ENCODE peak calls at places on chromosomes 7 and 10, in ten cellular contexts. G, V, E, P, T, Z, I, N, A and O are unnamed samples.

GRCh38 chr7:128409435-128410091 is at the start of gene IMPDH1:
- DNase-seq in E (peak), V (peak), I (no peak), Z (peak), T (peak), A (peak), P (peak), G (peak), N (peak), O (peak)

GRCh38 chr7:78953090-78953489 is 500.4 kb downstream of the MAGI2 start:
- DNase-seq in N (no peak), Z (no peak), G (no peak), P (no peak), E (no peak), T (no peak), A (no peak), V (no peak), I (no peak), O (no peak)

GRCh38 chr10:24008164-24009066 is 200.5 kb upstream of the KIAA1217 start:
- DNase-seq in V (no peak), Z (no peak), T (no peak), P (peak), N (no peak), I (no peak), G (no peak), E (no peak), A (no peak), O (no peak)

GRCh38 chr7:55521543-55522267 is 50.6 kb downstream of the VOPP1 start:
- DNase-seq in E (no peak), I (no peak), V (no peak), A (no peak), N (no peak), T (no peak), G (no peak), P (no peak), Z (no peak), O (no peak)

GRCh38 chr10:43595739-43596298 is 10.4 kb upstream of the ZNF485 start:
- DNase-seq in N (no peak), T (no peak), Z (no peak), I (no peak), G (no peak), V (no peak), P (no peak), A (no peak), E (no peak), O (no peak)

GRCh38 chr10:101238732-101239105 is 9.5 kb upstream of the LBX1 start:
- DNase-seq in E (no peak), T (no peak), N (no peak), V (no peak), P (no peak), G (no peak), Z (no peak), A (no peak), I (no peak), O (no peak)

GRCh38 chr7:28957064-28957821 is 887 bp downstream of the TRIL start:
- DNase-seq in I (no peak), V (no peak), T (peak), P (peak), Z (no peak), G (no peak), N (no peak), E (peak), A (peak), O (no peak)

GRCh38 chr7:12719978-12720377 is 32.5 kb downstream of the ARL4A start:
- DNase-seq in Z (no peak), E (no peak), P (peak), A (no peak), I (no peak), N (no peak), T (no peak), G (no peak), V (no peak), O (no peak)

GRCh38 chr7:19106308-19107141 is 10.9 kb downstream of the TWIST1 start:
- DNase-seq in N (no peak), P (no peak), I (no peak), V (no peak), A (no peak), E (no peak), Z (no peak), T (no peak), G (no peak), O (no peak)

GRCh38 chr7:75650671-75651070 is 88.1 kb downstream of the HIP1 start:
- DNase-seq in T (no peak), I (no peak), Z (no peak), V (no peak), A (no peak), P (no peak), N (no peak), E (no peak), G (no peak), O (no peak)

GRCh38 chr7:25028370-25028971 is 48.5 kb upstream of the OSBPL3 start:
- DNase-seq in G (peak), Z (peak), T (no peak), E (no peak), N (no peak), V (no peak), I (peak), A (peak), P (peak), O (no peak)

GRCh38 chr7:9507281-9507680 is 1073.9 kb downstream of the NXPH1 start:
- DNase-seq in N (no peak), A (no peak), I (no peak), P (peak), T (no peak), E (no peak), Z (no peak), V (no peak), G (no peak), O (no peak)

GRCh38 chr7:112895996-112896395 is 105.8 kb upstream of the TMEM168 start:
- DNase-seq in P (no peak), A (no peak), T (no peak), N (no peak), V (no peak), G (no peak), I (no peak), E (no peak), Z (no peak), O (no peak)

GRCh38 chr7:66503036-66503370 is 125.7 kb upstream of the KCTD7 start:
- DNase-seq in N (no peak), Z (no peak), E (no peak), V (no peak), P (no peak), T (peak), I (no peak), G (no peak), A (no peak), O (no peak)

GRCh38 chr7:66503551-66504031 is 125.1 kb upstream of the KCTD7 start:
- DNase-seq in I (no peak), P (no peak), T (no peak), Z (no peak), N (no peak), E (peak), V (no peak), G (no peak), A (no peak), O (no peak)

GRCh38 chr7:66504131-66504530 is 124.5 kb upstream of the KCTD7 start:
- DNase-seq in I (no peak), G (no peak), Z (no peak), A (no peak), N (no peak), T (no peak), P (no peak), V (no peak), E (no peak), O (no peak)

GRCh38 chr7:66500087-66500486 is 128.6 kb upstream of the KCTD7 start:
- DNase-seq in T (no peak), P (no peak), A (peak), V (no peak), E (no peak), I (peak), N (no peak), Z (no peak), G (peak), O (no peak)

DNA sequence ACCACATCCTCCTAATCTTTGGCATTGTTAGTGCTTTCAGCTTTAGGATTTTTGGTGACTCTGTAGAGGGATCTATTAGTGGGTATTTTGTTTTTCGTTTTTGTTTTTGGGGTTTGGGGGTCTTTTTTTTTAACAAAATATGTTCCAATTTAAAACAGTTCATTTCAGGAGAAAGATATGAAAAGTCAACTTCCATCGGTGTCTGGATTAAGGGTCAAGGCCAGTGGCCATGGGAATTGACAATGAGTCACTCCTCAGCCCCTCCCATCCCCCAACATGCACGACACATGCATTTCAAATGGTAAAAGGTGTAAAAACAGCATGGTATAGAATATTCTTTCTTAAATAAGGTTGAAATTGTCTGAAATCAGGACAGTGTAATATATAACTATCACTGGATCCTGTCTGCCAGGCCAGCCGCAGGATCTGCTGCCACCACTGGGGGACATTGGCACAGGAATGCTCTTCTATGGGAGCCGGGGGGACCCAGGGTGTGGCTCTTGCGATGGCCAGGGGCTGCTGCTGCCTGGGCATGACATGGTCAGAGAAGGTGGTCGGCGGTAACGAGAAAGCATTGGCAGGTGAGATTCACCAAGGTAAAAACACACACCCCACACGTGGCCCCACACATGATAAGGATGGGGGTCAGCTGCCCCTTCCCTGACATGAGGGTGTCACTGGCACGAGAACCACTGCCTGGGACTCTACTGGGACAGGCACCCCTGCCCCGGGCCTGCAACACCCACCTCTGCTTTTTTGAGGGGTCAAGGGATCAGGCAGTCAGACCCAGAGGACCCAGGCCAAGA is 126.2 kb upstream of the KCTD7 start:
- DNase-seq in E (no peak), P (no peak), A (no peak), T (no peak), G (no peak), Z (no peak), N (no peak), I (no peak), V (no peak), O (no peak)
- TF ChIP-seq CTCF in E (no peak), P (peak), A (no peak), T (no peak), G (peak), Z (no peak), N (no peak), I (no peak), V (no peak), O (no peak)

DNA sequence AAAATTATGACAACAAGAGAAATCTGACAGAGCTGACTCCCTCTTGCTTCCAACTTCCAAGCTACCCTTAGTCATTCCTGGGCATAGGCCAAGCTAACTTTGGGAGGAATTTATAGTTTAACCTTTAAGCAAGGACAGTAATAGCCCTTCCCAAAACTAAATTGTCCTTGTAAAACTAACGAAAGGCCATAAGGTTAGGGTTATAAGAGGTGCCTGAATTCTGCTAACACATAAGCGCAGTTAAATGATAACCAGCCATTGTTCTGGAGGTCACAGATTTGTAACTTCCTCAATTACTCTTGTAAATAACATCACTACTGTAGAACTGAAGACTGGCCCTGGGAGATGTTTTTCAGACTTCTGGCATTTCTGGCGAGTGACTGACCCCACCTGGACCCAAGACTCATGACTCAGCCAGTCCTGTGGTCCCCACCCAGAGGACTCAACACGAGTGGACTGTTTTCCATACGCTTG is 481.2 kb downstream of the KCNMA1 start:
- DNase-seq in Z (no peak), E (no peak), G (peak), T (no peak), I (no peak), P (peak), N (no peak), V (no peak), A (no peak), O (no peak)
- TF ChIP-seq CTCF in Z (no peak), E (no peak), G (no peak), T (no peak), I (no peak), P (peak), N (no peak), V (no peak), A (no peak), O (no peak)

DNA sequence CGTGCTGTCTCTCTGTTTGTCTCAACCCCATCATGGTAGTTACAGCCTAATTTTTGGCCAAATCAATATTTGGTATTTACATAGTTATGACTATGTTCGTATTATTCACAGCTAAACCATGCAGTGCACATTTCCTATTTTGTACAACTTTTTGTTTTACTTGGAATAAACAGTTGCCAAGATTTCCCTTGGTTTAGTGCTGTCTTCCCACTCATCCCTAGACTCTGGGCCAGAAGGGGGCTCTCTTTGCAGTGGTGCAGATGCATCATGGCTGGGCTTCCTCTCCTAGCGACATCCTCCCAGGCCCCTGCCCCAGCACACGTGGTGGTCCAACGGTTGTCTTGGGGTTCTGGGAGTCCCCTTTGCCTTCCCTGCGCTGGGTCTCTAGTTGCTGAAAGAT is 151.6 kb downstream of the PTPN20 start:
- DNase-seq in I (no peak), V (no peak), N (no peak), A (no peak), P (peak), G (no peak), E (no peak), Z (no peak), T (no peak), O (no peak)
- TF ChIP-seq CTCF in I (no peak), V (no peak), N (no peak), A (peak), P (peak), G (peak), E (no peak), Z (peak), T (no peak), O (no peak)

GRCh38 chr10:117420768-117421167 is 45.5 kb upstream of the PDZD8 start:
- DNase-seq in Z (no peak), G (no peak), A (no peak), V (no peak), E (no peak), T (no peak), I (no peak), P (no peak), N (no peak), O (no peak)

GRCh38 chr10:117425908-117426566 is 50.8 kb upstream of the PDZD8 start:
- DNase-seq in G (no peak), Z (no peak), N (no peak), A (no peak), T (peak), P (no peak), E (no peak), I (no peak), V (no peak), O (no peak)

GRCh38 chr10:117424171-117424570 is 48.9 kb upstream of the PDZD8 start:
- DNase-seq in A (no peak), E (no peak), I (no peak), T (no peak), Z (no peak), V (no peak), P (no peak), G (no peak), N (no peak), O (no peak)

GRCh38 chr10:117421985-117422384 is 46.7 kb upstream of the PDZD8 start:
- DNase-seq in E (no peak), Z (no peak), P (no peak), N (no peak), I (no peak), A (no peak), G (no peak), T (no peak), V (no peak), O (no peak)

DNA sequence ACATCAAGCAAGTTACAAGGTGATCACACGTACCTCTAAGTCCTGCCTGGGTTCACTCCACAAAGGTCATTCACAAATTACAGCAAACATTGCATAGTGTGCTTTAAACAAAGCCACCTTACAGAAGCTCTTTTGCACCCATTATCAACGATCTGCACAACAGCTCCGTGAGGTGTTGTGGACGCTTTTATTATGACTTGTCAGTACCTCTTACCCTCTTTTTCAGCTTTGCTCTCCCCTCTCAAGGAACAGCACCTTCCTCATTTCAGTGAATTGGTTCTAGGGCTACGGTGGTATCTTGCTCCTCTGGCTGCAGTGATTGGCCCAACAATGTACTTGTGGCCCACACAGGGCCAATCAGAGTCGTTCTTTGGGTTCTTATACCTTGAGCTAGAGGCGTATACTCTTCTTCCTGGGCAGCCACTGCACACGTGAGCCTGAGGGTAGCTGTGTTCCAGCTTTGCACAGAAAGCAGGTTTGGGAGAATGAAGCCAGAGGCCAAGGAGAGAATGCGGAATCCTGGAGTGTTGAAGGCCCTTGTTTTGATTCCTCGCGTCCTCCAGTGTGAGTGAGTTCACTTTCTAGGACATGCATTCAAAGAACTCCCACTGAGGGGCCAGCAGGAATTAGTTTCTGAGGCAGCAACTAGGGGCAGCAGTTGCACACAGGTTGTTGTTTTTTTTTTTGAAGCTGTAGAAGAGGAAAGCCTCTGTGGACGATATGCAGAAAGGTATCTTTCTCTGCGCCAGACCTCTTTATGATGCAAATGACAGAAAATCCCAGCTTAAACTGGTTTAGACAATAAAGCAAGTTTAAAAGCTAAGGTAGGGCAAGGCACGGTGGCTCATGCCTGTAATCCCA is 49.8 kb upstream of the PDZD8 start:
- DNase-seq in N (no peak), Z (no peak), V (no peak), I (no peak), T (no peak), P (no peak), E (no peak), A (no peak), G (no peak), O (no peak)
- TF ChIP-seq CTCF in N (no peak), Z (no peak), V (no peak), I (no peak), T (no peak), P (no peak), E (no peak), A (no peak), G (no peak), O (no peak)

GRCh38 chr10:15442056-15442455 is 71.0 kb upstream of the FAM171A1 start:
- DNase-seq in I (no peak), E (no peak), N (no peak), T (no peak), G (no peak), Z (no peak), V (no peak), A (no peak), P (no peak), O (no peak)

GRCh38 chr10:15436696-15437095 is 65.6 kb upstream of the FAM171A1 start:
- DNase-seq in Z (no peak), A (no peak), V (no peak), G (no peak), N (no peak), I (no peak), T (no peak), E (no peak), P (no peak), O (no peak)

GRCh38 chr10:15444105-15445021 is 73.3 kb upstream of the FAM171A1 start:
- DNase-seq in I (no peak), P (no peak), E (no peak), G (no peak), N (no peak), Z (no peak), V (no peak), A (no peak), T (no peak), O (no peak)

GRCh38 chr10:15440204-15440711 is 69.2 kb upstream of the FAM171A1 start:
- DNase-seq in E (no peak), I (no peak), Z (no peak), V (no peak), G (no peak), N (no peak), A (no peak), T (no peak), P (peak), O (no peak)

DNA sequence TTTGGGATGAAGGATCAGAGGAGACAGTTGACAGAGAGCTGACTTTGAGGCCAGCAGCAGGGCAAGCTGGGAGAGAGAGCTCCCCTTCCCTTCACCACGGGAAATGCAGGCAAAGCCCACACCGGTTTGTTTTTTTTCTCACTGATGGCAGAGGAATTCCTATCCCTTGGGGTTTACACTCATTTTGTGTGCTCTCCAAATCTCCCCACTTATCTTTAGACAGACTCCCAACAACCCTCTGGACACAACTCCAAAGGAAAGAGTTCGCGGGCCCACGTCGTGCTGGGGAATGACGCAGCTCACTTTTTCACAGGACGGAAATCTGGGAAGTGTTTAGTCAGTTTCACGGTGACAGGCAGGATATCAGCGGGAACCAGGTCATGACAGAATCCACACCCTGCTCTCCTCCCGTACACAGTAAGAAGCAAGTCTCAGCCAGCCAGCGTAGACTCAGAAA is 68.3 kb upstream of the FAM171A1 start:
- DNase-seq in I (no peak), N (no peak), G (no peak), Z (no peak), A (no peak), V (no peak), E (no peak), T (no peak), P (peak), O (no peak)
- TF ChIP-seq CTCF in I (peak), N (peak), G (peak), Z (no peak), A (peak), V (no peak), E (peak), T (no peak), P (peak), O (no peak)

GRCh38 chr10:133124357-133125211 is 35.4 kb upstream of the KNDC1 start:
- DNase-seq in I (no peak), T (no peak), N (peak), G (no peak), E (peak), A (peak), Z (peak), P (peak), V (no peak), O (peak)
- TF ChIP-seq CTCF in I (peak), T (peak), N (peak), G (peak), E (peak), A (peak), Z (peak), P (peak), V (no peak), O (peak)

GRCh38 chr10:73814896-73815718 is 3.7 kb upstream of the NDST2 start:
- DNase-seq in P (peak), E (no peak), G (no peak), N (no peak), Z (peak), T (no peak), V (no peak), I (no peak), A (no peak), O (no peak)
- TF ChIP-seq CTCF in P (peak), E (no peak), G (peak), N (no peak), Z (peak), T (no peak), V (no peak), I (peak), A (peak), O (no peak)

GRCh38 chr10:110597476-110597875 is 30.0 kb downstream of the SMC3 start:
- DNase-seq in A (no peak), Z (no peak), G (no peak), E (no peak), N (no peak), I (no peak), T (no peak), V (no peak), P (peak), O (no peak)

GRCh38 chr10:110600487-110601101 is 33.1 kb downstream of the SMC3 start:
- DNase-seq in V (no peak), T (no peak), N (no peak), G (peak), Z (peak), A (no peak), P (peak), E (no peak), I (peak), O (no peak)
- TF ChIP-seq CTCF in V (peak), T (peak), N (peak), G (peak), Z (no peak), A (peak), P (peak), E (peak), I (peak), O (peak)

GRCh38 chr7:668139-668871 is 58.2 kb upstream of the DNAAF5 start:
- DNase-seq in N (no peak), I (no peak), V (no peak), P (peak), G (peak), E (no peak), T (no peak), A (peak), Z (no peak), O (no peak)
- TF ChIP-seq CTCF in N (no peak), I (no peak), V (no peak), P (no peak), G (no peak), E (no peak), T (no peak), A (no peak), Z (no peak), O (no peak)